ENCODE peak calls at places on chromosomes 11 and 22, in eight cellular contexts. W, R, H, I, V, K, J and X are unnamed samples.

GRCh38 chr22:22388055-22388454 is 120.5 kb downstream of the ZNF280B start:
- DNase-seq in J (no peak), V (no peak), R (no peak), I (no peak), K (no peak), W (no peak), H (no peak), X (no peak)

GRCh38 chr11:45606514-45607024 is 58.9 kb downstream of the CHST1 start:
- DNase-seq in I (no peak), K (no peak), V (no peak), R (no peak), W (no peak), H (peak), J (no peak), X (peak)

GRCh38 chr11:15843309-15843857 is 513.0 kb downstream of the SOX6 start:
- DNase-seq in V (no peak), W (no peak), H (peak), K (no peak), I (no peak), R (no peak), J (no peak), X (no peak)

GRCh38 chr11:23897453-23898289 is 599.2 kb upstream of the LUZP2 start:
- DNase-seq in V (no peak), W (peak), J (peak), K (peak), R (no peak), I (no peak), H (no peak), X (no peak)

GRCh38 chr22:40422558-40423245 is 52.3 kb downstream of the SGSM3 start:
- DNase-seq in I (no peak), W (no peak), J (no peak), V (no peak), K (no peak), R (no peak), H (no peak), X (no peak)

GRCh38 chr11:68904458-68904847 is 762 bp downstream of the IGHMBP2 start:
- DNase-seq in R (peak), K (no peak), H (no peak), I (no peak), W (no peak), V (no peak), J (peak), X (no peak)

GRCh38 chr11:127050141-127050632 is 49.6 kb upstream of the KIRREL3 start:
- DNase-seq in V (no peak), W (no peak), I (no peak), H (no peak), K (no peak), R (no peak), J (no peak), X (no peak)

GRCh38 chr22:29044657-29045176 is 16.9 kb downstream of the C22orf31 start:
- DNase-seq in I (no peak), R (peak), H (no peak), J (peak), W (no peak), K (peak), V (no peak), X (no peak)